ENCODE peak calls at places on chromosomes 5 and 9, in five cellular contexts. One of them, this sample, is unnamed.

GRCh38 chr5:115246361-115246991 is 16.2 kb downstream of the PGGT1B start:
- DNase-seq in astrocyte of the spinal cord: peak
- DNase-seq in aorta: no peak
- DNase-seq in thoracic aorta: no peak
- DNase-seq in IMR-90: peak
- DNase-seq in this sample: no peak

GRCh38 chr5:1666812-1667588 is 132.6 kb downstream of the MRPL36 start:
- DNase-seq in thoracic aorta: no peak
- DNase-seq in aorta: no peak
- DNase-seq in IMR-90: no peak
- DNase-seq in astrocyte of the spinal cord: no peak
- DNase-seq in this sample: no peak

GRCh38 chr5:59187772-59188347 is 605.0 kb downstream of the RAB3C start:
- DNase-seq in aorta: no peak
- DNase-seq in astrocyte of the spinal cord: peak
- DNase-seq in thoracic aorta: no peak
- DNase-seq in IMR-90: peak
- DNase-seq in this sample: no peak

GRCh38 chr9:95989304-95989703 is 113.8 kb downstream of the ERCC6L2 start:
- DNase-seq in aorta: no peak
- DNase-seq in astrocyte of the spinal cord: no peak
- DNase-seq in thoracic aorta: no peak
- DNase-seq in IMR-90: peak
- DNase-seq in this sample: no peak

GRCh38 chr5:176447538-176447981 is 625 bp upstream of the FAF2 start:
- DNase-seq in IMR-90: no peak
- DNase-seq in aorta: no peak
- DNase-seq in astrocyte of the spinal cord: no peak
- DNase-seq in thoracic aorta: no peak
- DNase-seq in this sample: no peak

GRCh38 chr5:167643616-167644015 is 647.8 kb upstream of the WWC1 start:
- DNase-seq in aorta: no peak
- DNase-seq in astrocyte of the spinal cord: no peak
- DNase-seq in thoracic aorta: no peak
- DNase-seq in IMR-90: no peak
- DNase-seq in this sample: no peak

GRCh38 chr5:53378590-53379247 is 101.7 kb upstream of the FST start:
- DNase-seq in thoracic aorta: no peak
- DNase-seq in astrocyte of the spinal cord: peak
- DNase-seq in aorta: no peak
- DNase-seq in IMR-90: peak
- DNase-seq in this sample: peak

GRCh38 chr9:123998970-123999621 is 12.5 kb upstream of the LHX2 start:
- DNase-seq in astrocyte of the spinal cord: no peak
- DNase-seq in aorta: no peak
- DNase-seq in thoracic aorta: no peak
- DNase-seq in IMR-90: no peak
- DNase-seq in this sample: no peak

GRCh38 chr5:97107266-97107665 is 35.1 kb downstream of the LIX1 start:
- DNase-seq in astrocyte of the spinal cord: no peak
- DNase-seq in IMR-90: no peak
- DNase-seq in thoracic aorta: no peak
- DNase-seq in aorta: no peak
- DNase-seq in this sample: no peak

GRCh38 chr5:77168187-77168883 is 42.1 kb upstream of the PDE8B start:
- DNase-seq in aorta: peak
- DNase-seq in astrocyte of the spinal cord: no peak
- DNase-seq in thoracic aorta: no peak
- DNase-seq in IMR-90: peak
- DNase-seq in this sample: peak

GRCh38 chr5:116423091-116423490 is 151.5 kb downstream of the SEMA6A start:
- DNase-seq in astrocyte of the spinal cord: no peak
- DNase-seq in thoracic aorta: no peak
- DNase-seq in aorta: no peak
- DNase-seq in IMR-90: peak
- DNase-seq in this sample: no peak

GRCh38 chr9:12631866-12632265 is 61.3 kb upstream of the TYRP1 start:
- DNase-seq in aorta: no peak
- DNase-seq in IMR-90: no peak
- DNase-seq in thoracic aorta: no peak
- DNase-seq in astrocyte of the spinal cord: no peak
- DNase-seq in this sample: no peak

GRCh38 chr9:131036529-131037335 is 27.8 kb downstream of the LAMC3 start:
- DNase-seq in thoracic aorta: no peak
- DNase-seq in astrocyte of the spinal cord: no peak
- DNase-seq in aorta: no peak
- DNase-seq in IMR-90: no peak
- DNase-seq in this sample: no peak
- H3K4me3 ChIP-seq in thoracic aorta: no peak
- H3K4me3 ChIP-seq in astrocyte of the spinal cord: no peak
- H3K4me3 ChIP-seq in aorta: no peak
- H3K4me3 ChIP-seq in IMR-90: no peak
- H3K4me3 ChIP-seq in this sample: no peak

DNA sequence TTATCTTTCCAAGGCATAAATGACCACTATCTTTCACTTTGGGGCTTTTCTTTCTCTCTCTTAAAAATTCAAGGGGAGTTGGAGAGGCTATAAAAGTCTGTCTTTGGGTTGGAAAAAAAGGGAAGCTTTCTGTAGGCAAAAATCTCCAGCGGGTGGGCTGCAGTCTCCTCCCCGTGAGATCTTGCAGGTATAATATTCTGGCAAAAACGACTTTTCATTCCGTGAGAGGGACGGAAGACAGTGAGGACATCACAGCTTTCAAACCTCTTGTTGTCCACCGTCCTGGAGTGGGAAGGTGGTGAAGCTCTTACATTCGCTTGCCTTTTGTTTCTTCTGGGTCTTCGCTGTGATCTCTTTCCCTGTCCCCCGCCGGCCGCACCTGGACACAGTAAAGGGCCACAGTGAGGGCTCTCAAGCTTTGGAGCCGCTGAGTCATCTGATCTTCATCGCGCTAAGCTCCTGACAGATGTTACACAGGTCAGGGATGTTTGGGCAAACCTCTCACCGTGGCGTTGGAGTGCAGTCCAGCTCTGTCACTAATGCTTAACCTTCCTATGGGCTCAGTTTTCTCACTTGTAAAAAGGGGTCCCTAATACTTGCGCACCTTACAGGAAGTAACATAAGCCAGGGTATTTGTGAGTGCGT is 61.9 kb upstream of the MEGF10 start:
- DNase-seq in thoracic aorta: no peak
- DNase-seq in astrocyte of the spinal cord: no peak
- DNase-seq in aorta: no peak
- DNase-seq in IMR-90: no peak
- DNase-seq in this sample: no peak
- H3K4me3 ChIP-seq in thoracic aorta: peak
- H3K4me3 ChIP-seq in astrocyte of the spinal cord: peak
- H3K4me3 ChIP-seq in aorta: peak
- H3K4me3 ChIP-seq in IMR-90: peak
- H3K4me3 ChIP-seq in this sample: peak

DNA sequence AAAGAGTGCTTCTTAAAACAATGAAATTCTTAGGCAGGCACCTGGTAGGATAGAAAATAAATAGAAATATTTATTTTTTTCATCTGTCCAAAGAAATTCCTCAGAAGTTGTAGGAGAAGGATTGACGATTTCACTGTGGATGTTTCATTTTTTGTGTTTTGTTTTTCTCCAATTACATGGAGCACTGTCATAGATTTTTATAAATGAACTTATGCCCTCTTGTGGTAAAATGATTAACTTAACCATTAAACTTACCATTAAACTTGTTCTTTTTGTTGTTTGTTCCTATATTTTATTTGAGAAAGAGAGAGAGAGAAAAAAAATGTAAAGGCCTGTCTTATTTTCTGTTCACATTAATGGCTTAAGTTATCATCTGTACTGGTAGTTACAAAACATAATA is 339.2 kb downstream of the PRR16 start:
- DNase-seq in astrocyte of the spinal cord: peak
- DNase-seq in thoracic aorta: no peak
- DNase-seq in IMR-90: peak
- DNase-seq in aorta: no peak
- DNase-seq in this sample: no peak
- H3K4me3 ChIP-seq in astrocyte of the spinal cord: peak
- H3K4me3 ChIP-seq in thoracic aorta: peak
- H3K4me3 ChIP-seq in IMR-90: no peak
- H3K4me3 ChIP-seq in aorta: no peak
- H3K4me3 ChIP-seq in this sample: no peak

GRCh38 chr5:132198571-132198970 is 29.1 kb downstream of the P4HA2 start:
- DNase-seq in astrocyte of the spinal cord: no peak
- DNase-seq in aorta: no peak
- DNase-seq in IMR-90: no peak
- DNase-seq in thoracic aorta: no peak
- DNase-seq in this sample: no peak

GRCh38 chr5:132199116-132199680 is 28.5 kb downstream of the P4HA2 start:
- DNase-seq in astrocyte of the spinal cord: no peak
- DNase-seq in thoracic aorta: no peak
- DNase-seq in IMR-90: no peak
- DNase-seq in aorta: no peak
- DNase-seq in this sample: no peak

GRCh38 chr5:132190161-132190817 is 37.4 kb downstream of the P4HA2 start:
- DNase-seq in IMR-90: peak
- DNase-seq in aorta: no peak
- DNase-seq in astrocyte of the spinal cord: peak
- DNase-seq in thoracic aorta: no peak
- DNase-seq in this sample: peak

GRCh38 chr5:132193165-132193694 is 34.4 kb downstream of the P4HA2 start:
- DNase-seq in aorta: no peak
- DNase-seq in IMR-90: no peak
- DNase-seq in thoracic aorta: no peak
- DNase-seq in astrocyte of the spinal cord: no peak
- DNase-seq in this sample: no peak

GRCh38 chr5:132195727-132196126 is 31.9 kb downstream of the P4HA2 start:
- DNase-seq in thoracic aorta: no peak
- DNase-seq in astrocyte of the spinal cord: no peak
- DNase-seq in IMR-90: no peak
- DNase-seq in aorta: no peak
- DNase-seq in this sample: no peak
- H3K4me3 ChIP-seq in thoracic aorta: no peak
- H3K4me3 ChIP-seq in astrocyte of the spinal cord: no peak
- H3K4me3 ChIP-seq in IMR-90: no peak
- H3K4me3 ChIP-seq in aorta: no peak
- H3K4me3 ChIP-seq in this sample: no peak

GRCh38 chr9:104905931-104906330 is 22.0 kb downstream of the ABCA1 start:
- DNase-seq in thoracic aorta: no peak
- DNase-seq in astrocyte of the spinal cord: no peak
- DNase-seq in IMR-90: no peak
- DNase-seq in aorta: no peak
- DNase-seq in this sample: no peak
- H3K4me3 ChIP-seq in thoracic aorta: no peak
- H3K4me3 ChIP-seq in astrocyte of the spinal cord: no peak
- H3K4me3 ChIP-seq in IMR-90: no peak
- H3K4me3 ChIP-seq in aorta: no peak
- H3K4me3 ChIP-seq in this sample: no peak

GRCh38 chr9:2637390-2637789 is 15.8 kb downstream of the VLDLR start:
- DNase-seq in IMR-90: no peak
- DNase-seq in astrocyte of the spinal cord: no peak
- DNase-seq in aorta: no peak
- DNase-seq in thoracic aorta: no peak
- DNase-seq in this sample: no peak

GRCh38 chr9:2631263-2631662 is 9.7 kb downstream of the VLDLR start:
- DNase-seq in IMR-90: no peak
- DNase-seq in aorta: no peak
- DNase-seq in astrocyte of the spinal cord: no peak
- DNase-seq in thoracic aorta: no peak
- DNase-seq in this sample: no peak

GRCh38 chr9:2634818-2635217 is 13.2 kb downstream of the VLDLR start:
- DNase-seq in thoracic aorta: no peak
- DNase-seq in astrocyte of the spinal cord: no peak
- DNase-seq in IMR-90: no peak
- DNase-seq in aorta: no peak
- DNase-seq in this sample: no peak

GRCh38 chr9:2635922-2636321 is 14.3 kb downstream of the VLDLR start:
- DNase-seq in astrocyte of the spinal cord: no peak
- DNase-seq in IMR-90: no peak
- DNase-seq in aorta: no peak
- DNase-seq in thoracic aorta: no peak
- DNase-seq in this sample: no peak

GRCh38 chr9:2634158-2634557 is 12.6 kb downstream of the VLDLR start:
- DNase-seq in astrocyte of the spinal cord: no peak
- DNase-seq in thoracic aorta: no peak
- DNase-seq in aorta: no peak
- DNase-seq in IMR-90: no peak
- DNase-seq in this sample: no peak
- H3K4me3 ChIP-seq in astrocyte of the spinal cord: no peak
- H3K4me3 ChIP-seq in thoracic aorta: no peak
- H3K4me3 ChIP-seq in aorta: no peak
- H3K4me3 ChIP-seq in IMR-90: peak
- H3K4me3 ChIP-seq in this sample: no peak

DNA sequence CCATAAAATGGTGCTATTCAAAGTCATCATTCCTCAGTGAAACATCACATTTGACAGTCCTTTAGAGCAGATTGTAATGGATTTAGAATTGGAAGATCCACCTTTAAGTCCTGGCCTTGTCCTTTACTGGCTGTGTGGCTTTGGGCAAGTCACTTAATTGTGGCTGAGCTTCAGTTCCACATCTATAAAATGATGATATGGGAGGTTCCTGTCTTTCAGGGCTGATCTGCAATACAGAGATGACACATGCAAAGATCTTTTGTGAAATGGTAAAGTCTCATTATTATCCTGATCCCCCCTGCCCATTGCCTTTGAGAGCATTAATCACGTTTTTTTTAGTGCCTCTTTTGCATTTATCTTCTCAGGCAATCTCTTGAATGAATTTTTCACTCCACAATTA is 58.2 kb downstream of the ZFAND5 start:
- DNase-seq in astrocyte of the spinal cord: no peak
- DNase-seq in thoracic aorta: no peak
- DNase-seq in IMR-90: no peak
- DNase-seq in aorta: no peak
- DNase-seq in this sample: no peak
- H3K4me3 ChIP-seq in astrocyte of the spinal cord: no peak
- H3K4me3 ChIP-seq in thoracic aorta: no peak
- H3K4me3 ChIP-seq in IMR-90: no peak
- H3K4me3 ChIP-seq in aorta: no peak
- H3K4me3 ChIP-seq in this sample: no peak

This sample was measured in astrocyte of the cerebellum.